ENCODE peak calls at places on chromosomes 6 and 20, in ten cellular contexts. O is neural progenitor cell; N is PC-3; Z is bronchial epithelial cell; W is CD8-positive, alpha-beta T cell; B is tibial artery; C is brain microvascular endothelial cell; R is AG09309; Y is HepG2; H is coronary artery. M is an unnamed sample.
A peak's percentile ranks its signal among the peaks of the same experiment; 100 is the strongest.

GRCh38 chr6:52573295-52573694 is 3.6 kb downstream of the TRAM2 start:
- DNase-seq in W (no peak), Y (no peak), B (no peak), O (peak; percentile 67), Z (no peak), H (no peak), N (peak; percentile 29), R (no peak), C (no peak), M (no peak)

GRCh38 chr20:64161595-64162238 is 2.5 kb upstream of the MYT1 start:
- DNase-seq in R (no peak), Z (peak; percentile 32), H (no peak), B (no peak), O (peak; percentile 96), N (peak; percentile 29), Y (peak; percentile 68), C (peak; percentile 12), W (no peak), M (no peak)

GRCh38 chr6:156563710-156564109 is 213.5 kb upstream of the ARID1B start:
- DNase-seq in W (no peak), Z (peak; percentile 11), O (peak; percentile 11), C (no peak), N (no peak), Y (no peak), H (no peak), B (no peak), R (no peak), M (no peak)

GRCh38 chr20:37526839-37527637 is 638 bp downstream of the BLCAP start:
- DNase-seq in R (no peak), B (peak; percentile 48), H (peak; percentile 74), O (peak; percentile 52), W (no peak), Z (peak; percentile 28), C (no peak), N (peak; percentile 33), Y (no peak), M (no peak)

GRCh38 chr6:137923866-137924616 is 57.0 kb downstream of the TNFAIP3 start:
- DNase-seq in W (no peak), H (no peak), Z (no peak), B (no peak), Y (no peak), R (no peak), O (no peak), C (no peak), N (peak; percentile 10), M (peak; percentile 50)

GRCh38 chr20:33971147-33971775 is 22.4 kb upstream of the RALY start:
- DNase-seq in N (no peak), O (no peak), Z (no peak), W (no peak), B (no peak), H (no peak), C (no peak), Y (no peak), R (no peak), M (no peak)

GRCh38 chr6:72654101-72654618 is 32.3 kb downstream of the KCNQ5 start:
- DNase-seq in C (no peak), N (no peak), Z (no peak), Y (no peak), W (no peak), H (no peak), R (no peak), B (no peak), O (no peak), M (no peak)

GRCh38 chr6:110520188-110520956 is 44.0 kb upstream of the SLC22A16 start:
- DNase-seq in Z (no peak), B (no peak), Y (peak; percentile 61), N (no peak), W (no peak), R (no peak), C (no peak), H (no peak), O (peak; percentile 30), M (no peak)

GRCh38 chr6:23244300-23244699 is 674.9 kb downstream of the HDGFL1 start:
- DNase-seq in H (no peak), C (peak; percentile 75), B (no peak), Z (peak; percentile 97), W (no peak), Y (no peak), R (peak; percentile 66), O (no peak), N (peak; percentile 90), M (peak; percentile 89)

GRCh38 chr20:14919473-14920157 is 582.2 kb upstream of the FLRT3 start:
- DNase-seq in R (no peak), N (peak; percentile 77), Z (peak; percentile 86), O (peak; percentile 14), Y (no peak), C (no peak), W (no peak), H (no peak), B (no peak), M (no peak)

DNA sequence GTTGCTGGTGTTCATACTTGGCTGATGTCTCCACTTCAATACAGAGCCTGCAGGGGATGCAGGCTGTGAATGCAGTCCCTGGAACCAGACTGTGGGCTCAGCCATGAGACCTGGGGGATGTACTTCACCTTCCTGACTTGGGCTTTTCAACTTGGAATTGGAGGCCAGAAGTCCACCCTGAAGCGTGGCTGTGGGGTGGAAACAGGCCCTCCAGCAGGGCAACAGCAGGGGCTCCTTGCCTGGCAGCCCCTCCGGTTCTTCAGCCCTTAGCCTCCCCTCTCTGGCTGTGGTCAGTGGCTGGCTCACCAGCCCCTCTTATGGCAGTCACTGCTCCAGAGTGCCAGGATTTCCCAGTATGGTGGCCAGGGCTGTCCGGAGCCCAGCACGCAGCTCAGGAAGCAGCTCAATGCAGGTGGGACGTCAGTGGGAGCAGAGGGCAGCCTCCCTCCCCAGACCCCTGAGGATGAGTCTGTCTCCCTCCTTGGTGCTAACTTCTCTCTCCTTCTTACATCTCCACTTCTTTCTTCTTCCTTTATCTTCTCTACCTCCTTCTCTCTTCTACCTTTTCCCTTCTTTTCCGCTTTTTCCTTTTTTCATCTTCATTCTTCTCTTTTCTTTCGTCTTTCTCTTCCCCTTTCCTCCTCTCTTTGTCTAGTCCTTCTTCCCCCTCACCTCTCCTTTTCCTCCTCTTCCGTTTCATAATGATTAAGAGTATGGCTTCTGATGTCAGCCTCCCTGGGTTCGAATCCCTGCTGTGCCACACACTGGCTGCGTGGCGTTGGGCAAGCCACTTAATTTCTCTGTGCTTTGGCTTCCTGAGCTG is 45.3 kb downstream of the SLC52A3 start:
- DNase-seq in B (no peak), Z (no peak), W (no peak), C (no peak), O (no peak), R (no peak), N (no peak), Y (no peak), H (no peak), M (no peak)
- H3K4me3 ChIP-seq in B (no peak overlapping the region), Z (no peak overlapping the region), W (no peak overlapping the region), C (no peak overlapping the region), O (no peak overlapping the region), R (no peak overlapping the region), N (no peak overlapping the region), Y (no peak overlapping the region), H (no peak overlapping the region), M (no peak overlapping the region)

GRCh38 chr6:144753023-144753705 is 468.0 kb downstream of the UTRN start:
- DNase-seq in H (no peak), Z (no peak), W (no peak), C (no peak), R (no peak), N (no peak), Y (no peak), B (no peak), O (no peak), M (no peak)
- H3K4me3 ChIP-seq in H (no peak overlapping the region), Z (no peak overlapping the region), W (no peak overlapping the region), C (no peak overlapping the region), R (no peak overlapping the region), N (no peak overlapping the region), Y (no peak overlapping the region), B (no peak overlapping the region), O (no peak overlapping the region), M (no peak overlapping the region)

GRCh38 chr6:33802186-33803061 is 1.4 kb downstream of the MLN start:
- DNase-seq in H (no peak), B (no peak), Z (no peak), W (no peak), O (peak; percentile 63), N (no peak), C (no peak), R (no peak), Y (no peak), M (no peak)
- H3K4me3 ChIP-seq in H (no peak overlapping the region), B (no peak overlapping the region), Z (no peak overlapping the region), W (no peak overlapping the region), O (no peak overlapping the region), N (no peak overlapping the region), C (no peak overlapping the region), R (no peak overlapping the region), Y (no peak overlapping the region), M (no peak overlapping the region)

GRCh38 chr20:2741463-2741862 is 48.9 kb downstream of the EBF4 start:
- DNase-seq in W (no peak), C (no peak), O (no peak), Y (no peak), Z (no peak), H (no peak), R (no peak), B (no peak), N (peak; percentile 16), M (no peak)
- H3K4me3 ChIP-seq in W (no peak overlapping the region), C (no peak overlapping the region), O (no peak overlapping the region), Y (no peak overlapping the region), Z (no peak overlapping the region), H (no peak overlapping the region), R (no peak overlapping the region), B (no peak overlapping the region), N (no peak overlapping the region), M (no peak overlapping the region)

M was measured in skeletal muscle cell.